ENCODE peak calls at places on chromosomes 7 and 10, in five cellular contexts. O, S, T, P and I are unnamed samples.

GRCh38 chr10:130378556-130379400 is 242.6 kb downstream of the GLRX3 start:
- DNase-seq in S (peak; percentile 81), O (no peak), T (no peak), P (no peak), I (no peak)

GRCh38 chr7:22885824-22886255 is 63.2 kb upstream of the TOMM7 start:
- DNase-seq in O (no peak), S (no peak), P (peak; percentile 18), T (no peak), I (no peak)

GRCh38 chr7:66556549-66557213 is 72.0 kb upstream of the KCTD7 start:
- DNase-seq in S (no peak), P (no peak), T (no peak), O (no peak), I (no peak)

GRCh38 chr7:43905209-43905946 is 1.0 kb downstream of the URGCP start:
- DNase-seq in O (peak; percentile 81), P (peak; percentile 52), T (no peak), S (peak; percentile 65), I (no peak)

GRCh38 chr10:42632557-42632956 is 5.8 kb downstream of the ZNF33B start:
- DNase-seq in O (no peak), P (no peak), T (no peak), S (no peak), I (no peak)

GRCh38 chr10:70272925-70273316 is 10.9 kb downstream of the NPFFR1 start:
- DNase-seq in O (no peak), S (no peak), T (no peak), P (peak; percentile 50), I (no peak)

GRCh38 chr10:46250481-46250880 is 36.3 kb upstream of the ANTXRL start:
- DNase-seq in T (no peak), P (no peak), S (no peak), O (no peak), I (no peak)

GRCh38 chr10:112137381-112137987 is 46.1 kb downstream of the GPAM start:
- DNase-seq in S (peak; percentile 98), O (peak; percentile 88), P (peak; percentile 57), T (peak; percentile 19), I (peak; percentile 96)

GRCh38 chr10:33290286-33291052 is 44.0 kb downstream of the NRP1 start:
- DNase-seq in T (peak; percentile 53), O (no peak), S (no peak), P (no peak), I (no peak)

GRCh38 chr7:17207220-17207619 is 91.2 kb upstream of the AHR start:
- DNase-seq in O (no peak), S (no peak), T (peak; percentile 57), P (no peak), I (no peak)

DNA sequence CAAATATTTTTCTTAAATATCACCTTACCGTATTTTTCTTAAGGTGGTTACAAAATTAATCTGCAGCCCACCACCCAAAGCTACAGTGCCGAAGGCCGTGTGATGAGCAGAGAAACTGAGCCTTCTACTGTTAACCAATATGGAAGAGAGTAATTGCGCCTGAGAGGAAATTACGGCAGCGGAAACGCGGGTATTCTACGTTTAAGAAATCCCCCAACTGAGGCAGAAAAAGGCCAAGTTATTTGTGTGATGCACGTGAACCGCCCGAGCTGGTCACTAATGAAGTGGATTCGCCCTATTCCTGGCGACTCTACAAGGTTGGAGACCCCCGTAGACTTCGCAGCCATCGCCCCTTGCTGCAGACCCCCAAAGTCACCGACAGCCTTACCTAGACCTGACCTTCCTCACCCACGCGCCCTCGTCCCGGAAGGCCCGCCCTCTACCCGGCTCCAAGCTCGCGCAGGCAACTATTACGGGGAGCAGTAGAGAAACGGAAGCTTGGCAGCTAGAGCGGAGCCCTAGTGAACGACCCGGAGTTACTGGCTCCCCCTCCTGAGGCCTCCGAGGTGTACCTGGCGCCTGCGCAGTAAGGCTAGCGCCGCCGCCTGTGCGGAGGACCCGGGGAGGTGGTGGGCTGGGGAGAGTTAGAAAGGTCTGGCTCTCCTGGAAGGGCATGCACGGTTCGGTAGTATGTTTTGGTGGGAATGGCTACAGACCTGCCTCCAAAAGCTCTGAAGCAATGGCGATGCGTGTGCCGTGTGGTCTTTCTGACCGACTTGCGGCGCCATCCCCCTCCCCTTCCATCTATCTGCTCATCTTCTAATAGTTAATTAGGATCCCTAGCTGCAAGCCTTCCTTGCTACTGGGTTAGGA is at the start of gene MRPS33:
- DNase-seq in O (peak; percentile 98), S (peak; percentile 98), T (peak; percentile 92), P (peak; percentile 94), I (peak; percentile 89)
- TF ChIP-seq CTCF in O (peak; percentile 73), S (peak; percentile 71), T (peak; percentile 50), P (peak; percentile 32), I (peak; percentile 67)

GRCh38 chr10:100516847-100517246 is 2.8 kb downstream of the SEC31B start:
- DNase-seq in O (no peak), T (no peak), P (no peak), S (peak; percentile 68), I (no peak)
- TF ChIP-seq CTCF in O (peak; percentile 6), T (no peak), P (peak; percentile 13), S (peak; percentile 69), I (peak; percentile 28)

GRCh38 chr10:84845628-84846261 is 517.4 kb downstream of the CCSER2 start:
- DNase-seq in P (no peak), O (peak; percentile 45), T (no peak), S (peak; percentile 64), I (no peak)
- TF ChIP-seq CTCF in P (no peak), O (peak; percentile 51), T (no peak), S (peak; percentile 78), I (peak; percentile 54)

GRCh38 chr10:107013258-107014001 is 151.1 kb downstream of the SORCS1 start:
- DNase-seq in T (no peak), S (no peak), O (peak; percentile 22), P (no peak), I (no peak)

GRCh38 chr10:107011992-107012391 is 152.5 kb downstream of the SORCS1 start:
- DNase-seq in S (no peak), T (no peak), P (no peak), O (no peak), I (no peak)

DNA sequence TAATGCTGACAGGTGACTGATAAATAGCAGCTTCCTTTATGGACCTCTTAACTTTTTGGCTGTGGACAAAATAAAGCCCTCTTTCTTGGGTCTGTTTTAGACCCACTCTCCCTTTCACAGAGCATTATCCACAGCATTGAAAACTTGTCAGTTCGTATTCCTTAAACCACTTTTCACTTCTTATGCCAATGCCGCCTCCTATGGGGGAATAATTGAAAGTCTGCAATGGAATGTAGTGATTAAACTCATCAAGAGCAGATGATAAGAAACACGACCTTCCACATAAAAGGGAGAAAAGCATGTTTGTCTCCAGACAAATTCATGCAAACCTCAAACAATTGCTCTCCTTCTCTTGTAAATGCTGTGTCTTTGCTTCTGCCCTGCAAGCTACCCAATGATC is 153.4 kb downstream of the SORCS1 start:
- DNase-seq in T (no peak), S (no peak), O (no peak), P (no peak), I (no peak)
- TF ChIP-seq CTCF in T (no peak), S (peak; percentile 65), O (no peak), P (no peak), I (no peak)

GRCh38 chr10:100008142-100008522 is 1.6 kb downstream of the DNMBP start:
- DNase-seq in S (no peak), T (peak; percentile 72), O (no peak), P (peak; percentile 77), I (no peak)

GRCh38 chr10:100009283-100009792 is 409 bp downstream of the DNMBP start:
- DNase-seq in O (peak; percentile 87), S (no peak), P (peak; percentile 40), T (no peak), I (peak; percentile 53)

GRCh38 chr10:100008708-100009282 is 952 bp downstream of the DNMBP start:
- DNase-seq in O (no peak), P (peak; percentile 50), T (no peak), S (no peak), I (no peak)

GRCh38 chr10:100007239-100008141 is 2.3 kb downstream of the DNMBP start:
- DNase-seq in P (peak; percentile 39), O (no peak), S (no peak), T (peak; percentile 49), I (no peak)

GRCh38 chr10:100009793-100010676 is at the start of gene DNMBP:
- DNase-seq in S (peak; percentile 93), T (peak; percentile 63), P (peak; percentile 75), O (peak; percentile 97), I (peak; percentile 78)
- TF ChIP-seq CTCF in S (peak; percentile 68), T (peak; percentile 34), P (no peak), O (peak; percentile 58), I (peak; percentile 70)

GRCh38 chr7:135213831-135214230 is 2.5 kb upstream of the WDR91 start:
- DNase-seq in O (no peak), T (no peak), S (no peak), P (no peak), I (no peak)

GRCh38 chr7:135208417-135208793 is 2.9 kb downstream of the WDR91 start:
- DNase-seq in T (no peak), P (no peak), S (no peak), O (no peak), I (no peak)

GRCh38 chr7:135210818-135211178 is 528 bp downstream of the WDR91 start:
- DNase-seq in O (no peak), P (peak; percentile 18), S (no peak), T (no peak), I (no peak)

GRCh38 chr7:135209225-135209834 is 2.0 kb downstream of the WDR91 start:
- DNase-seq in P (no peak), S (no peak), T (no peak), O (no peak), I (no peak)

GRCh38 chr7:135211179-135211945 is at the start of gene WDR91:
- DNase-seq in T (peak; percentile 65), P (peak; percentile 86), S (peak; percentile 99), O (peak; percentile 98), I (peak; percentile 88)
- TF ChIP-seq CTCF in T (no peak), P (no peak), S (peak; percentile 15), O (peak; percentile 13), I (no peak)

DNA sequence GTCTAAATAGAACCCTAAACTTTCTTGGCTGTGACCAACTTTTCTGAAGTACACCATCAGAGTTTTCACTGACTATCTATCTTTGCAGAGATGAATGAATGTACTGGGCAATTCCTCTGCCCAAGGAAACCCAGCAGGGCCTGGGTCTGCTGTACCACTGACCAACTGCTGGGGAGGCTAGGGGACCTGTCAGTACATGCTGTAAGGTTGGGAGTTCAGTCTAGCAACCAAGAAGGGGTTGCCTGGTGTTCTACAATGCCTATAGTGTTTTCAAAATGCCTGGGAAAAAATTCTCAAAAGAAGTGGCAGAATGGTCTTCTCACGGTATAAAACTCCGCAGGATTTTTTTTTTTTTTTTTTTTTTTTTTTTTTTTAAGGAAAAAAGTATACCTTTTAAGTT is 106.3 kb downstream of the NT5C2 start:
- DNase-seq in P (no peak), O (no peak), S (no peak), T (no peak), I (no peak)
- TF ChIP-seq CTCF in P (no peak), O (no peak), S (peak; percentile 48), T (no peak), I (no peak)

GRCh38 chr10:34824870-34825269 is 9.8 kb upstream of the PARD3 start:
- DNase-seq in O (no peak), S (peak; percentile 64), P (no peak), T (no peak), I (no peak)
- TF ChIP-seq CTCF in O (no peak), S (peak; percentile 53), P (peak; percentile 15), T (no peak), I (no peak)